ENCODE peak calls at places on chromosomes 13 and 19, in eight cellular contexts. Y, J, K, I, B, X, V and Q are unnamed samples. For H3K4me1, the result is how much of the 10 kb centered on the place peaks cover.

GRCh38 chr19:44025217-44025936 is at the start of gene ZNF222:
- DNase-seq in Y (peak), B (peak), K (peak), J (peak), X (peak), V (peak), I (peak), Q (peak)

GRCh38 chr13:77779461-77780272 is 82.2 kb downstream of the SLAIN1 start:
- DNase-seq in B (peak), Y (no peak), V (no peak), X (peak), J (peak), I (peak), K (no peak), Q (no peak)

GRCh38 chr19:15091918-15092753 is 10.1 kb downstream of the OR1I1 start:
- DNase-seq in X (peak), V (peak), K (no peak), B (peak), Y (no peak), J (peak), I (peak), Q (no peak)

GRCh38 chr19:17830567-17831418 is 9.5 kb upstream of the INSL3 start:
- DNase-seq in K (no peak), X (peak), V (peak), J (peak), B (peak), I (peak), Y (peak), Q (peak)

GRCh38 chr13:47069133-47069532 is 172.3 kb upstream of the HTR2A start:
- DNase-seq in K (no peak), Y (no peak), J (no peak), X (no peak), B (no peak), V (no peak), I (peak), Q (no peak)

GRCh38 chr19:3440082-3440481 is 40.2 kb downstream of the SMIM24 start:
- DNase-seq in I (peak), V (peak), B (peak), X (no peak), J (peak), K (peak), Y (peak), Q (no peak)

GRCh38 chr19:44512326-44513298 is 12.3 kb upstream of the ZNF180 start:
- DNase-seq in V (no peak), B (no peak), Y (peak), J (peak), X (no peak), K (no peak), I (peak), Q (no peak)

GRCh38 chr13:52850396-52851152 is 2.1 kb upstream of the PCDH8 start:
- DNase-seq in I (peak), X (peak), B (peak), K (peak), J (peak), V (no peak), Y (peak), Q (peak)

GRCh38 chr13:103194871-103195270 is 128.7 kb upstream of the SLC10A2 start:
- DNase-seq in V (no peak), B (no peak), I (no peak), X (no peak), J (no peak), K (no peak), Y (no peak), Q (no peak)

GRCh38 chr19:36110487-36111199 is at the start of gene OVOL3:
- DNase-seq in I (peak), Y (no peak), K (no peak), J (peak), B (no peak), X (no peak), V (no peak), Q (no peak)

GRCh38 chr13:35552172-35552844 is 75.8 kb upstream of the MAB21L1 start:
- DNase-seq in K (no peak), X (no peak), J (no peak), V (no peak), I (no peak), Y (no peak), B (no peak), Q (no peak)

GRCh38 chr13:62388515-62388914 is 972.9 kb upstream of the PCDH20 start:
- DNase-seq in K (no peak), Y (no peak), I (no peak), B (no peak), J (no peak), X (no peak), V (no peak), Q (no peak)

GRCh38 chr13:62085832-62086231 is 670.2 kb upstream of the PCDH20 start:
- DNase-seq in J (no peak), V (no peak), K (no peak), B (no peak), I (peak), X (no peak), Y (no peak), Q (no peak)

GRCh38 chr19:48858984-48859710 is 9.3 kb downstream of the PLEKHA4 start:
- DNase-seq in V (no peak), Y (no peak), X (no peak), K (peak), B (peak), I (peak), J (no peak), Q (peak)

GRCh38 chr19:4303778-4304508 is 455 bp upstream of the FSD1 start:
- DNase-seq in V (no peak), K (no peak), B (no peak), I (no peak), Y (no peak), X (no peak), J (no peak), Q (no peak)

GRCh38 chr13:30895773-30896172 is 10.3 kb upstream of the MEDAG start:
- DNase-seq in K (peak), V (peak), Y (no peak), I (peak), B (peak), X (peak), J (peak), Q (no peak)

GRCh38 chr13:76969488-76970365 is 21.4 kb downstream of the ACOD1 start:
- DNase-seq in V (no peak), Y (no peak), K (no peak), B (no peak), X (no peak), J (peak), I (no peak), Q (no peak)

GRCh38 chr13:65914707-65915106 is 1315.4 kb downstream of the PCDH9 start:
- DNase-seq in Y (no peak), J (no peak), I (no peak), K (no peak), X (no peak), B (no peak), V (no peak), Q (no peak)

GRCh38 chr19:2732157-2732725 is 7.6 kb downstream of the SLC39A3 start:
- DNase-seq in V (no peak), B (no peak), J (no peak), I (no peak), K (no peak), Y (no peak), X (no peak), Q (no peak)

GRCh38 chr13:37295046-37295445 is 189.6 kb upstream of the CSNK1A1L start:
- DNase-seq in V (no peak), B (no peak), J (no peak), K (peak), I (no peak), X (no peak), Y (no peak), Q (no peak)

GRCh38 chr13:89375839-89376238 is 1704.7 kb downstream of the SLITRK5 start:
- DNase-seq in B (no peak), V (no peak), K (no peak), Y (no peak), X (no peak), J (no peak), I (no peak), Q (no peak)

GRCh38 chr19:52622261-52622660 is 15.9 kb downstream of the ZNF83 start:
- DNase-seq in J (peak), K (no peak), V (no peak), X (no peak), B (no peak), I (peak), Y (no peak), Q (no peak)

GRCh38 chr19:3881272-3882040 is 971 bp downstream of the ATCAY start:
- DNase-seq in Y (no peak), I (peak), B (no peak), X (no peak), V (no peak), K (no peak), J (peak), Q (no peak)

GRCh38 chr19:35248310-35249145 is at the start of gene LSR:
- DNase-seq in X (no peak), J (peak), K (no peak), B (peak), V (no peak), I (peak), Y (peak), Q (peak)

GRCh38 chr13:114088234-114088633 is 44.2 kb downstream of the RASA3 start:
- DNase-seq in I (no peak), X (no peak), V (no peak), Y (no peak), J (no peak), B (no peak), K (no peak), Q (peak)

GRCh38 chr19:16736709-16737108 is 17.1 kb downstream of the NWD1 start:
- DNase-seq in V (no peak), Y (no peak), K (no peak), X (no peak), B (no peak), I (peak), J (peak), Q (no peak)

GRCh38 chr13:21934309-21934708 is 263.4 kb downstream of the FGF9 start:
- DNase-seq in X (no peak), B (no peak), Y (no peak), K (no peak), I (no peak), J (no peak), V (no peak), Q (no peak)

DNA sequence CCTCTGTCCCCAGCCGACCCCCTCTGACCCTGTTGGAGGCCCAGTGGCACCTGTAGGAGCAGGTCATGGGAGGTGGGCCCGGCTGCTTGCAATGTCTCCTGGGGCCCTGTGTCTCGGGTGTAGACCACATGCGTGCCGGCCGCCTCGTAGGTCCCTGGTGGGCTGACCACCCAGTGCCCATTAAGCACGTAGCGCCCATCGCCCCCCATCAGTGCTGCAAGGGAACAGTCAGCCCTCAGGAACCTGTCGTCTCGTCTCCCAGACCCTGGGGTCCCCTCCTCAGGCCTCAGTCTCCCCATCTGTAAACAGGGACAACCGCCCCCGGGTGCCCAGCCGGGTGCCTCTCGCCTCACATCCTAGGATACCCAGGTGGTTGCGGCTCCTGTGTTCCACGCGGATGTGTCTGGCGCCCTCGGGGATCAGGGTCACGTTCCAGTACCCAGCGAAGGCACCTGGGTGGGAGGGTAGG is 5.6 kb downstream of the ADAMTSL5 start:
- DNase-seq in V (peak), I (no peak), B (peak), K (no peak), J (no peak), Y (no peak), X (peak), Q (no peak)
- H3K4me3 ChIP-seq in V (peak), I (peak), B (no peak), K (peak), J (peak), Y (peak), X (peak), Q (no peak)

GRCh38 chr19:940591-941291 is 14.9 kb downstream of the ARID3A start:
- DNase-seq in X (peak), V (peak), J (no peak), Y (peak), I (no peak), K (peak), B (peak), Q (peak)
- TF ChIP-seq CTCF in X (no peak), V (no peak), J (no peak), Y (no peak), I (no peak), K (no peak), B (no peak), Q (no peak)

GRCh38 chr13:48402325-48402962 is 10.5 kb downstream of the LPAR6 start:
- DNase-seq in I (no peak), J (no peak), B (no peak), X (no peak), V (no peak), Y (no peak), K (no peak), Q (no peak)
- H3K4me1 ChIP-seq in I (under half), J (under half), B (under half), X (under half), V (under half), Y (under half), K (half or more), Q (under half)

DNA sequence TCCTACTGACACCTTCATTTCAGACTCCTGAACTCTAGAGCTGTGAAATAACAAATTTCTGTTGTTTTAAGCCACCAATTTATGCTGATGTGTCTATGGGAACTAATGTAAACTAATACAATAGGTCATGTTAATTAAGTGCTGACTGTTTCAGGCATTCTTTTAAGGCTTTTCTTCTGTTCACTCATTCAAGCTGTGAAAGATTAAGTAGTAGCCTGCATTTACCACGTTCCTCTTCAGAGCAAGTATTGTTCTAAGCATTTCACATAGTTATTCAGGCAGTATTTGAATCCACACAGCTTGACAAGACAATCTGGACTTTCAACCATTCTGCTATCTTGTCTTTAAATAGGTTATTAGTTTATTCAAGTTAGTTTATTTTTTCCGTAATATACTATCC is 1134.9 kb downstream of the SLITRK1 start:
- DNase-seq in X (no peak), V (no peak), I (peak), Y (no peak), B (no peak), K (no peak), J (peak), Q (no peak)
- H3K4me3 ChIP-seq in X (no peak), V (no peak), I (no peak), Y (no peak), B (no peak), K (no peak), J (peak), Q (no peak)

DNA sequence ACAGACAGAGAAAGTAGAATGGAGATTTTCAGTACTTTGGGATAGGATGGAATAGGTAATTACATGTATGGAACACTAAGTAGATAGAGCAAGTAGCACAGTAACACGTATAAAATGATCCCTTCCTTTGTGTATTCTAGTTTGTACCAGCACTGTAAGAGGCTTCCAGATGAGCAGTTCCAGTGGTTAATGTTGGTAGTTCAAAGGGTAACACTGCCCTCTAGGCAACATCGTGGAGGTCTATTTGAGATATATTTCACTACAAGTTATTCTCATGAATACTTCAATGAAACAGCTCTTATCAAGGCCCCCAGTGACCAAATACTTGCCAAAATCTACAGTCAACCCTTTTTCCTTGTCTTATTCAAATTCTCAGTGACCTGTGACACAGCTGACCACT is 13.5 kb upstream of the ZNF563 start:
- DNase-seq in V (no peak), X (no peak), I (peak), B (no peak), K (no peak), Y (no peak), J (no peak), Q (no peak)
- TF ChIP-seq CTCF in V (no peak), X (no peak), I (peak), B (no peak), K (no peak), Y (peak), J (no peak), Q (no peak)